ENCODE peak calls at places on chromosomes 13 and 19, in six cellular contexts. Z is endothelial cell, F is left ventricle myocardium inferior, W is AG04449, H is heart right ventricle, D is AG09319. N is an unnamed sample.

GRCh38 chr13:51599444-51600176 is 15.3 kb downstream of the WDFY2 start:
- DNase-seq in D (no peak), Z (no peak), H (no peak), F (no peak), W (no peak), N (no peak)

GRCh38 chr13:23828866-23829265 is 60.3 kb downstream of the MIPEP start:
- DNase-seq in Z (no peak), H (no peak), D (no peak), W (no peak), F (no peak), N (no peak)

GRCh38 chr13:44116562-44117315 is 237.0 kb downstream of the LACC1 start:
- DNase-seq in W (no peak), F (peak), H (peak), Z (no peak), D (no peak), N (no peak)

GRCh38 chr13:74575729-74576125 is 441.5 kb upstream of the KLF12 start:
- DNase-seq in F (peak), W (no peak), H (peak), D (no peak), Z (peak), N (peak)

GRCh38 chr13:22569830-22570229 is 610.9 kb upstream of the SGCG start:
- DNase-seq in Z (no peak), F (no peak), D (no peak), W (no peak), H (no peak), N (no peak)

GRCh38 chr19:47135156-47135555 is 4.5 kb downstream of the SAE1 start:
- DNase-seq in D (no peak), Z (no peak), F (no peak), W (no peak), H (no peak), N (no peak)

GRCh38 chr13:54185785-54186184 is 1157.2 kb downstream of the OLFM4 start:
- DNase-seq in H (no peak), W (no peak), D (no peak), F (no peak), Z (peak), N (no peak)

GRCh38 chr13:27635256-27635655 is 13.6 kb downstream of the POLR1D start:
- DNase-seq in H (no peak), Z (no peak), W (no peak), D (no peak), F (no peak), N (no peak)

GRCh38 chr13:53068841-53069520 is 40.4 kb downstream of the OLFM4 start:
- DNase-seq in W (no peak), H (no peak), F (no peak), D (no peak), Z (no peak), N (no peak)

GRCh38 chr13:71875823-71876222 is 8.8 kb upstream of the DACH1 start:
- DNase-seq in D (no peak), F (no peak), Z (no peak), H (no peak), W (no peak), N (no peak)

GRCh38 chr19:41325947-41326706 is 16.2 kb downstream of the CCDC97 start:
- DNase-seq in W (peak), H (peak), F (no peak), D (no peak), Z (no peak), N (no peak)

GRCh38 chr19:2199215-2199614 is 35.5 kb downstream of the DOT1L start:
- DNase-seq in F (no peak), W (no peak), H (no peak), Z (peak), D (no peak), N (no peak)

GRCh38 chr19:6713773-6714692 is 6.4 kb downstream of the C3 start:
- DNase-seq in F (no peak), W (no peak), H (no peak), D (no peak), Z (no peak), N (peak)

GRCh38 chr19:35457173-35457572 is 9.1 kb downstream of the FFAR2 start:
- DNase-seq in F (no peak), Z (no peak), D (no peak), W (no peak), H (no peak), N (no peak)

GRCh38 chr19:49224856-49225255 is 67.3 kb downstream of the TRPM4 start:
- DNase-seq in W (no peak), F (peak), H (no peak), D (no peak), Z (peak), N (no peak)

GRCh38 chr19:11125994-11126685 is 29.4 kb downstream of the SPC24 start:
- DNase-seq in H (peak), F (peak), W (no peak), Z (peak), D (no peak), N (peak)

GRCh38 chr13:114279146-114279545 is 2.3 kb upstream of the UPF3A start:
- DNase-seq in D (no peak), H (no peak), W (no peak), F (no peak), Z (no peak), N (no peak)

GRCh38 chr19:2923510-2923909 is 21.3 kb downstream of the ZNF77 start:
- DNase-seq in W (no peak), D (peak), Z (no peak), F (no peak), H (no peak), N (no peak)

GRCh38 chr19:17202249-17202648 is 12.9 kb upstream of the USE1 start:
- DNase-seq in W (no peak), Z (no peak), D (no peak), H (no peak), F (no peak), N (peak)

GRCh38 chr13:20129076-20129475 is 31.8 kb downstream of the GJA3 start:
- DNase-seq in W (no peak), Z (no peak), H (no peak), D (no peak), F (no peak), N (no peak)

GRCh38 chr13:50085063-50085462 is 69.8 kb downstream of the KCNRG start:
- DNase-seq in F (no peak), H (no peak), D (no peak), W (no peak), Z (no peak), N (no peak)

GRCh38 chr19:30562981-30563380 is 190.8 kb downstream of the ZNF536 start:
- DNase-seq in H (no peak), Z (no peak), D (no peak), F (no peak), W (no peak), N (no peak)

GRCh38 chr13:66780814-66781213 is 449.3 kb downstream of the PCDH9 start:
- DNase-seq in F (no peak), Z (no peak), D (no peak), W (no peak), H (no peak), N (no peak)

GRCh38 chr19:48102870-48103751 is 7.5 kb downstream of the PLA2G4C start:
- DNase-seq in F (no peak), H (no peak), D (no peak), Z (peak), W (no peak), N (no peak)

GRCh38 chr13:79631260-79631659 is 150.3 kb downstream of the NDFIP2 start:
- DNase-seq in Z (no peak), F (no peak), W (peak), D (peak), H (peak), N (no peak)
- TF ChIP-seq CTCF in Z (no peak), F (peak), W (no peak), D (peak), H (peak), N (no peak)

GRCh38 chr13:32911506-32911905 is 104.7 kb upstream of the KL start:
- DNase-seq in D (no peak), H (no peak), F (no peak), W (peak), Z (peak), N (no peak)
- TF ChIP-seq CTCF in D (peak), H (peak), F (peak), W (peak), Z (no peak), N (peak)

GRCh38 chr19:18896421-18896841 is 473 bp upstream of the CERS1 start:
- DNase-seq in F (no peak), D (no peak), H (no peak), Z (no peak), W (no peak), N (no peak)

GRCh38 chr19:18894254-18895037 is 1.5 kb downstream of the CERS1 start:
- DNase-seq in W (no peak), F (no peak), H (no peak), Z (no peak), D (no peak), N (peak)

GRCh38 chr19:18893573-18894253 is 2.2 kb downstream of the CERS1 start:
- DNase-seq in H (no peak), W (no peak), D (no peak), Z (no peak), F (no peak), N (no peak)

GRCh38 chr19:18895828-18896341 is at the start of gene CERS1:
- DNase-seq in H (no peak), F (no peak), D (no peak), Z (peak), W (no peak), N (no peak)

DNA sequence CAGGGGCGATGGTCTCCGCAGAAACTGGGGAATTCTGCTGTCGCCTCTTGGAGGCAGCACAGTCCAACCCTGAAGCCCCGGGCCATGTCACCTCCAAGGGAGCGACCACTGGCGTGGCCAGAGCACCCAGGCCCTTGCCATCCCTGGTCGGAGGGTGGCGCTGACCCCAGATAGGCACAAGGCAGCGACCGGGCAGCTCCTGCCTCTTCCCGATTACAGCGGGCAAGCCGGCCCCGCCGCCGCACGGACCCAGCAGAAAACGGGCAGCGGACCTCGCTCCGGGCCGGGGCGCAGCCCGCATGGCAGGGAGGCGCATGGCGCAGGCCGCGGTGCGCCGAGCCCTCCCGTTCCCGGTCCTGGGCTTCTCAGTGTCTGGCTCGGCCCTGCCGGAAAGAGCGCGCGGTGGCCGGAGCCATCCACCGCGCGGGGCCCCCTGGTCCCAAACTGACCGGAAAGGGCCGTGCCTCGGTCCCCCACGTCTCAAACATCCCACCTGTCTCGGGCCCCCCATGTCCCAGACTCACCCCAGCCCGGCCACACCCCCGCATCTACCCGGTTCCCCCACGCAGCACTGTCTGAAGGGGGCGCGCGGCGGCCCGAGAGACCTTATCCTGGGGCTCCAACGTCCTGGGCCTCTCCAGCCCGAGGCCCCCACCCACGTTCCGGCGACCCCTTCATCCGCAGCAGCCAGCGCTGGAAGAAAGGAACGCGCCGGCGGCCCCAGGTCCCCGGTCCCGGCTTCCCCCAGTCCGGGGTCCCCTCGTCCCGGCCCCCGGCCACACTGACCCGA is 725 bp downstream of the CERS1 start:
- DNase-seq in D (no peak), F (no peak), Z (peak), W (no peak), H (no peak), N (peak)
- TF ChIP-seq CTCF in D (peak), F (peak), Z (peak), W (peak), H (peak), N (peak)

DNA sequence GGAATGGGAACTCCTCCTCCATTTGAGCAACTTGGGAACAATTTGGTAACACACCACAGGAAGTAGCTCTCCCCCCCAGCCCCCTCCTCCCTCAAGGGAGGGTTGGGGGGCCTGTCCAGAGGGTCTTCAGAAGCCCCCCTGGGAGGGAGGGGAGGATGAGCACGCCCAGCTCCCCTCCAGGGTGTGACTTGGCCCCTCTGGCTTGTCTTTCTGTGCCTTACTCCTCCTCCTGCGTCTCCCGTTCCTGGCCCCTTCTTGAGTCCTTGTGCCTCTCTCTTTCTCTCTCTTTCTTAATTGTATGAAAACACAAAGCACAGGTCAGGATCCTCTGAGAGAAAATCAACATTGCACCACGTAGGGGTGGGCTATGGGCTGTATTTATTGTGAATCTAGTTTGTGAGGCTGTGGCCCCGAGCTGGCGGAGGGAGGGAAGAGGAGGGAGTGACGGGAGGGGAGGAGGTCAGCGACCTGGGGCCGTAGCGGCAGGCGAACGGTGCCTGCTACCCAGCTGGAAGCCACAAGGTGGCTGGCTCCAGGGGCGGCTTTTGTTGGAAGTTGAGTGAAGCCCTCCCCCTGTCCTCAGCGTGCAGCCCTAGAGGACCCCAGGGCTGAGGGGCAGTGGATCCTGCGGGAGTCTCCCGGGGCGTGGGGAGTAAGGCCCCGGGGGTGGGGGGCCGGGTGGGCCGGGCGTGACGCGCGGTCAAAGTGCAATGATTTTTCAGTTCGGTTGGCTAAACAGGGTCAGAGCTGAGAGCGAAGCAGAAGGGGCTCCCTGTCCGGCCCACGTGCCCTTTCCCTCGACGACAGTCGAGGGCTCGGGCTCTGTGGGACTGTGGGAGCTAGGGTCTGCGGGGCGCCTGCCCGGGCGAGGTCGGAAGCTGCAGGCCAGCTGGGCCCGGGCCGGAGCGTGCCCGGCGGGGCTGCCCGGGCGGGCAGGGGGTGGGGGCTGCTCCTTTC is 6.4 kb downstream of the LYL1 start:
- DNase-seq in W (no peak), F (no peak), D (no peak), Z (peak), H (no peak), N (no peak)
- TF ChIP-seq CTCF in W (no peak), F (peak), D (no peak), Z (peak), H (peak), N (no peak)

GRCh38 chr19:57578487-57579205 is at the start of gene ZNF416:
- DNase-seq in F (peak), H (peak), D (peak), W (peak), Z (peak), N (peak)

GRCh38 chr19:57583104-57583520 is 833 bp upstream of the ZIK1 start:
- DNase-seq in Z (no peak), F (peak), W (no peak), D (no peak), H (no peak), N (peak)

GRCh38 chr19:57587529-57587928 is 3.6 kb downstream of the ZIK1 start:
- DNase-seq in F (no peak), W (peak), H (no peak), Z (no peak), D (no peak), N (no peak)

DNA sequence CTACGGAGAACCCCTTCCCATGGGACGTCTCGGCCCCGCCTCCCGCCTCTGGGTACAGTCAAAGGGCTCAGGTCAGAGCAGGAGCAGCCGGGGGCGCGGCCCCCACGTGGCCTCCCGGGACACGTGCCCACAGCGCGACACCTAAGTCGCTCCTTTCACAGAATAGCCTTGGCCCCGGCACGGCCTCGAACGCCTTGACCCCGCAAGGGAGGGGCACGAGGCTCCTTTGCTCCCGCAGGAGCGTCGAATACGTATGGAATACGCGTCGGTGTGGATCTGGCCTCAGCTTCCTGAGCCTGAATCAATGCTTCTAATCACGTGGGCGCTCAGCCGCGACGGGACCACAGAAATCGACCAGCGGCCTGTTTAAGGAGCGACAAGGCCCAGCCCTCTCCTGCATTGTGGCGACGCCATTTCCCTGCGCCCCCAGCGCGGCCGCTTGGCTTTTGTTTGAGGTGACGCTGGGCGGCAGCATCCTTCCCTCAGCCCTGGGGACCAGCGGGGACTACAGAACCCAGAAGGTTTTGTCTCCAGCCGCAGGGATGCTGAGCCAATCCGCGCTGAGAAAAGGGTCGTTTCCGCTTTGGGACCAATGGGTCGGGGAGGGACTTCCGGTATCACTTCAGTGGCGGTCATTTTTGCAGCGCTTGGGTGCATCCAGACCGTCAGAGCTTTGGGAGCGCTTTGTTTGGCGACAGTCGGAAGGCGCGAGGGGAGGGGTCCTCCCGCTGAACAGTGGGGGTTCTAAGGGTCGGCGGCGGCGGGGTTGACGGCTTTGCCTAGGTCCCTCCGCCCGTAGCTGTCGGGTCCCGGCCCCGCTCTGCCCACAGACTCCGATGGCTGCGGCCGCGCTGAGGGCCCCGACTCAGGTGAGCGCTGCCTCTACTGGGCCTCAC is at the start of gene ZIK1:
- DNase-seq in Z (peak), W (peak), D (peak), H (peak), F (peak), N (peak)
- TF ChIP-seq CTCF in Z (no peak), W (no peak), D (no peak), H (peak), F (peak), N (no peak)

GRCh38 chr19:18320865-18321728 is 1.8 kb downstream of the LSM4 start:
- DNase-seq in H (no peak), Z (peak), D (no peak), F (peak), W (no peak), N (no peak)

GRCh38 chr19:18322318-18322758 is 538 bp downstream of the LSM4 start:
- DNase-seq in F (peak), D (no peak), W (no peak), Z (peak), H (peak), N (no peak)

GRCh38 chr19:18319591-18320135 is 3.2 kb downstream of the LSM4 start:
- DNase-seq in H (no peak), W (no peak), D (no peak), F (no peak), Z (no peak), N (no peak)

GRCh38 chr19:18321729-18322091 is 1.2 kb downstream of the LSM4 start:
- DNase-seq in Z (no peak), H (no peak), F (no peak), W (no peak), D (no peak), N (no peak)

GRCh38 chr19:18322759-18323460 is at the start of gene LSM4:
- DNase-seq in Z (peak), H (peak), D (peak), F (peak), W (peak), N (peak)
- TF ChIP-seq CTCF in Z (no peak), H (peak), D (peak), F (no peak), W (peak), N (peak)

DNA sequence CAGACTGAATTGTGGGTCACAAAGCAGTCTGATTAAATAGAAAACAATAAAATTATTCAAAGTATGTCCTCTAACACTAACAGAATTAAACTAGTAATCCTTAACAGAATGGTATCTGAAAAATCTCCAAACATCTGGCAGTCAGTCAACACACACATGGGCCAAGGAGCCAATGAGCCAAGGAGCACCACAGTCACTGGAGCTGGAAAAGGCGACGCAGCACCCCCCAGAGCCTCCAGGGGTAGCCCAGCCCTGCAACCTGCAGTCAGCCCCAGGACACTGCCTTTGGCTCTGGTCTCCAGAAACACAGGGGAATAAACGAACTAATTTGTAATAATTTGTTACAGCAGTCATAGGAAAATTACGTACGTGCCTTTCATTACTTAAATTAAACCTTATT is 12.3 kb downstream of the TUBGCP3 start:
- DNase-seq in W (no peak), Z (no peak), H (no peak), D (peak), F (no peak), N (no peak)
- TF ChIP-seq CTCF in W (peak), Z (no peak), H (no peak), D (peak), F (no peak), N (no peak)

GRCh38 chr13:104315606-104316005 is 1249.4 kb upstream of the SLC10A2 start:
- DNase-seq in Z (no peak), H (no peak), D (no peak), F (no peak), W (peak), N (no peak)

GRCh38 chr13:104320446-104320845 is 1254.2 kb upstream of the SLC10A2 start:
- DNase-seq in H (no peak), D (no peak), F (no peak), Z (no peak), W (no peak), N (no peak)

GRCh38 chr13:104314926-104315535 is 1248.8 kb upstream of the SLC10A2 start:
- DNase-seq in W (no peak), Z (no peak), D (no peak), F (no peak), H (no peak), N (no peak)

GRCh38 chr13:104321756-104322155 is 1255.5 kb upstream of the SLC10A2 start:
- DNase-seq in W (no peak), H (no peak), D (no peak), F (no peak), Z (no peak), N (no peak)

GRCh38 chr13:104318121-104318520 is 1251.9 kb upstream of the SLC10A2 start:
- DNase-seq in W (no peak), F (no peak), Z (no peak), D (no peak), H (no peak), N (no peak)
- TF ChIP-seq CTCF in W (peak), F (peak), Z (no peak), D (no peak), H (peak), N (peak)

N was measured in kidney.